ENCODE peak calls at places on chromosomes 7 and 10, in six cellular contexts. R is dermis blood vessel endothelial cell, F is LoVo, A is M059J, N is T follicular helper cell, C is SK-MEL-5. S is an unnamed sample.

GRCh38 chr7:136086712-136087111 is 109.6 kb upstream of the MTPN start:
- DNase-seq in R (peak; percentile 73), C (peak; percentile 92), F (peak; percentile 71), N (no peak), A (peak; percentile 96), S (peak; percentile 79)

GRCh38 chr7:41858196-41858595 is 155.3 kb upstream of the INHBA start:
- DNase-seq in A (no peak), R (no peak), C (no peak), N (no peak), F (no peak), S (no peak)

GRCh38 chr10:34979938-34980337 is 110.2 kb downstream of the CUL2 start:
- DNase-seq in R (no peak), A (no peak), F (no peak), C (no peak), N (no peak), S (no peak)

GRCh38 chr7:139034336-139034735 is 1.5 kb downstream of the ZC3HAV1L start:
- DNase-seq in R (peak; percentile 22), N (no peak), F (no peak), A (peak; percentile 51), C (no peak), S (no peak)

GRCh38 chr7:147775564-147775963 is 815.0 kb upstream of the C7orf33 start:
- DNase-seq in R (no peak), C (no peak), F (no peak), A (no peak), N (no peak), S (no peak)

GRCh38 chr7:142440219-142441073 is 182.6 kb upstream of the PRSS58 start:
- DNase-seq in N (no peak), A (peak; percentile 91), C (no peak), R (peak; percentile 52), F (peak; percentile 20), S (peak; percentile 89)

GRCh38 chr7:115559877-115560276 is 470.7 kb downstream of the TFEC start:
- DNase-seq in A (no peak), F (no peak), R (no peak), C (no peak), N (no peak), S (no peak)

GRCh38 chr10:62183442-62183841 is 85.2 kb downstream of the RTKN2 start:
- DNase-seq in C (no peak), A (no peak), R (no peak), F (no peak), N (peak; percentile 16), S (no peak)

GRCh38 chr10:119516381-119517234 is 25.9 kb downstream of the RGS10 start:
- DNase-seq in C (no peak), F (no peak), A (peak; percentile 34), R (peak; percentile 40), N (peak; percentile 46), S (no peak)

GRCh38 chr7:18667466-18667865 is 171.9 kb downstream of the HDAC9 start:
- DNase-seq in C (peak; percentile 98), F (peak; percentile 85), A (peak; percentile 88), N (no peak), R (peak; percentile 84), S (peak; percentile 94)

GRCh38 chr10:11337516-11337915 is 273.9 kb downstream of the USP6NL start:
- DNase-seq in F (no peak), N (no peak), A (no peak), R (no peak), C (peak; percentile 75), S (no peak)

GRCh38 chr7:129238546-129238945 is 13.7 kb downstream of the AHCYL2 start:
- DNase-seq in C (no peak), F (no peak), R (no peak), A (no peak), N (no peak), S (no peak)